ENCODE peak calls at places on chromosomes 12 and 14, in six cellular contexts. One of them, this sample, is unnamed.

GRCh38 chr12:67042697-67043131 is 226.4 kb upstream of the CAND1 start:
- DNase-seq in coronary artery: no peak
- DNase-seq in heart left ventricle: no peak
- DNase-seq in foreskin fibroblast: no peak
- DNase-seq in NCI-H1694 treated with DMSO at 0.1 percent for 48 hours: no peak
- DNase-seq in dorsolateral prefrontal cortex: peak; percentile 16
- DNase-seq in this sample: no peak

GRCh38 chr12:25041006-25041741 is 92.3 kb upstream of the BCAT1 start:
- DNase-seq in coronary artery: no peak
- DNase-seq in heart left ventricle: no peak
- DNase-seq in foreskin fibroblast: no peak
- DNase-seq in NCI-H1694 treated with DMSO at 0.1 percent for 48 hours: no peak
- DNase-seq in dorsolateral prefrontal cortex: no peak
- DNase-seq in this sample: no peak

GRCh38 chr14:58297412-58297761 is 968 bp upstream of the ARID4A start:
- DNase-seq in coronary artery: peak; percentile 77
- DNase-seq in heart left ventricle: no peak
- DNase-seq in foreskin fibroblast: no peak
- DNase-seq in NCI-H1694 treated with DMSO at 0.1 percent for 48 hours: peak; percentile 68
- DNase-seq in dorsolateral prefrontal cortex: no peak
- DNase-seq in this sample: no peak

GRCh38 chr12:31536672-31537071 is 54.3 kb downstream of the DENND5B start:
- DNase-seq in coronary artery: no peak
- DNase-seq in heart left ventricle: no peak
- DNase-seq in foreskin fibroblast: no peak
- DNase-seq in NCI-H1694 treated with DMSO at 0.1 percent for 48 hours: no peak
- DNase-seq in dorsolateral prefrontal cortex: no peak
- DNase-seq in this sample: no peak

GRCh38 chr12:92505373-92506340 is 197.1 kb upstream of the PLEKHG7 start:
- DNase-seq in coronary artery: no peak
- DNase-seq in heart left ventricle: peak; percentile 81
- DNase-seq in foreskin fibroblast: peak; percentile 35
- DNase-seq in NCI-H1694 treated with DMSO at 0.1 percent for 48 hours: peak; percentile 53
- DNase-seq in dorsolateral prefrontal cortex: no peak
- DNase-seq in this sample: no peak

GRCh38 chr14:26841920-26842741 is 244.3 kb upstream of the NOVA1 start:
- DNase-seq in coronary artery: no peak
- DNase-seq in heart left ventricle: no peak
- DNase-seq in foreskin fibroblast: peak; percentile 97
- DNase-seq in NCI-H1694 treated with DMSO at 0.1 percent for 48 hours: peak; percentile 21
- DNase-seq in dorsolateral prefrontal cortex: no peak
- DNase-seq in this sample: no peak

GRCh38 chr14:82432531-82432930 is 898.9 kb upstream of the SEL1L start:
- DNase-seq in coronary artery: no peak
- DNase-seq in heart left ventricle: no peak
- DNase-seq in foreskin fibroblast: no peak
- DNase-seq in NCI-H1694 treated with DMSO at 0.1 percent for 48 hours: no peak
- DNase-seq in dorsolateral prefrontal cortex: no peak
- DNase-seq in this sample: no peak

GRCh38 chr12:89108265-89108664 is 244.0 kb downstream of the DUSP6 start:
- DNase-seq in coronary artery: no peak
- DNase-seq in heart left ventricle: no peak
- DNase-seq in foreskin fibroblast: no peak
- DNase-seq in NCI-H1694 treated with DMSO at 0.1 percent for 48 hours: no peak
- DNase-seq in dorsolateral prefrontal cortex: no peak
- DNase-seq in this sample: no peak

GRCh38 chr12:21330682-21331253 is 3.9 kb downstream of the SLCO1A2 start:
- DNase-seq in coronary artery: no peak
- DNase-seq in heart left ventricle: no peak
- DNase-seq in foreskin fibroblast: peak; percentile 4
- DNase-seq in NCI-H1694 treated with DMSO at 0.1 percent for 48 hours: no peak
- DNase-seq in dorsolateral prefrontal cortex: no peak
- DNase-seq in this sample: no peak

GRCh38 chr12:132803883-132804282 is 24.8 kb downstream of the GOLGA3 start:
- DNase-seq in coronary artery: no peak
- DNase-seq in heart left ventricle: no peak
- DNase-seq in foreskin fibroblast: no peak
- DNase-seq in NCI-H1694 treated with DMSO at 0.1 percent for 48 hours: no peak
- DNase-seq in dorsolateral prefrontal cortex: no peak
- DNase-seq in this sample: no peak

GRCh38 chr14:68757618-68758081 is 35.2 kb downstream of the ZFP36L1 start:
- DNase-seq in coronary artery: no peak
- DNase-seq in heart left ventricle: no peak
- DNase-seq in foreskin fibroblast: no peak
- DNase-seq in NCI-H1694 treated with DMSO at 0.1 percent for 48 hours: no peak
- DNase-seq in dorsolateral prefrontal cortex: no peak
- DNase-seq in this sample: no peak

GRCh38 chr12:127162902-127163301 is 1104.1 kb upstream of the TMEM132C start:
- DNase-seq in coronary artery: no peak
- DNase-seq in heart left ventricle: no peak
- DNase-seq in foreskin fibroblast: peak; percentile 93
- DNase-seq in NCI-H1694 treated with DMSO at 0.1 percent for 48 hours: no peak
- DNase-seq in dorsolateral prefrontal cortex: no peak
- DNase-seq in this sample: no peak

GRCh38 chr12:31521972-31522371 is 69.0 kb downstream of the DENND5B start:
- DNase-seq in coronary artery: no peak
- DNase-seq in heart left ventricle: no peak
- DNase-seq in foreskin fibroblast: peak; percentile 22
- DNase-seq in NCI-H1694 treated with DMSO at 0.1 percent for 48 hours: peak; percentile 31
- DNase-seq in dorsolateral prefrontal cortex: no peak
- DNase-seq in this sample: peak; percentile 24

GRCh38 chr14:68874746-68875155 is 81.9 kb upstream of the ZFP36L1 start:
- DNase-seq in coronary artery: no peak
- DNase-seq in heart left ventricle: no peak
- DNase-seq in foreskin fibroblast: peak; percentile 18
- DNase-seq in NCI-H1694 treated with DMSO at 0.1 percent for 48 hours: no peak
- DNase-seq in dorsolateral prefrontal cortex: no peak
- DNase-seq in this sample: no peak

GRCh38 chr12:58860050-58860787 is 60.1 kb downstream of the LRIG3 start:
- DNase-seq in coronary artery: no peak
- DNase-seq in heart left ventricle: no peak
- DNase-seq in foreskin fibroblast: no peak
- DNase-seq in NCI-H1694 treated with DMSO at 0.1 percent for 48 hours: no peak
- DNase-seq in dorsolateral prefrontal cortex: no peak
- DNase-seq in this sample: no peak

GRCh38 chr12:129871991-129872969 is 31.5 kb downstream of the TMEM132D start:
- DNase-seq in coronary artery: no peak
- DNase-seq in heart left ventricle: no peak
- DNase-seq in foreskin fibroblast: no peak
- DNase-seq in NCI-H1694 treated with DMSO at 0.1 percent for 48 hours: no peak
- DNase-seq in dorsolateral prefrontal cortex: no peak
- DNase-seq in this sample: no peak

GRCh38 chr12:45166056-45166455 is 49.8 kb upstream of the ANO6 start:
- DNase-seq in coronary artery: no peak
- DNase-seq in heart left ventricle: no peak
- DNase-seq in foreskin fibroblast: peak; percentile 43
- DNase-seq in NCI-H1694 treated with DMSO at 0.1 percent for 48 hours: no peak
- DNase-seq in dorsolateral prefrontal cortex: no peak
- DNase-seq in this sample: no peak

GRCh38 chr12:124713436-124714082 is 146.1 kb upstream of the NCOR2 start:
- DNase-seq in coronary artery: no peak
- DNase-seq in heart left ventricle: no peak
- DNase-seq in foreskin fibroblast: peak; percentile 62
- DNase-seq in NCI-H1694 treated with DMSO at 0.1 percent for 48 hours: no peak
- DNase-seq in dorsolateral prefrontal cortex: no peak
- DNase-seq in this sample: no peak

GRCh38 chr12:107231269-107231668 is 137.9 kb upstream of the CRY1 start:
- DNase-seq in coronary artery: no peak
- DNase-seq in heart left ventricle: no peak
- DNase-seq in foreskin fibroblast: no peak
- DNase-seq in NCI-H1694 treated with DMSO at 0.1 percent for 48 hours: no peak
- DNase-seq in dorsolateral prefrontal cortex: no peak
- DNase-seq in this sample: no peak

GRCh38 chr12:102406033-102406584 is 74.3 kb downstream of the IGF1 start:
- DNase-seq in coronary artery: no peak
- DNase-seq in heart left ventricle: no peak
- DNase-seq in foreskin fibroblast: peak; percentile 34
- DNase-seq in NCI-H1694 treated with DMSO at 0.1 percent for 48 hours: peak; percentile 80
- DNase-seq in dorsolateral prefrontal cortex: peak; percentile 5
- DNase-seq in this sample: peak; percentile 73

GRCh38 chr12:46537387-46537959 is 164.9 kb upstream of the SLC38A2 start:
- DNase-seq in coronary artery: no peak
- DNase-seq in heart left ventricle: no peak
- DNase-seq in foreskin fibroblast: no peak
- DNase-seq in NCI-H1694 treated with DMSO at 0.1 percent for 48 hours: no peak
- DNase-seq in dorsolateral prefrontal cortex: no peak
- DNase-seq in this sample: no peak

GRCh38 chr12:52010152-52010622 is 3.4 kb downstream of the TAMALIN start:
- DNase-seq in coronary artery: no peak
- DNase-seq in heart left ventricle: peak; percentile 89
- DNase-seq in foreskin fibroblast: peak; percentile 91
- DNase-seq in NCI-H1694 treated with DMSO at 0.1 percent for 48 hours: no peak
- DNase-seq in dorsolateral prefrontal cortex: no peak
- DNase-seq in this sample: no peak

GRCh38 chr12:117189725-117190209 is 503 bp downstream of the FBXO21 start:
- DNase-seq in coronary artery: no peak
- DNase-seq in heart left ventricle: peak; percentile 65
- DNase-seq in foreskin fibroblast: peak; percentile 73
- DNase-seq in NCI-H1694 treated with DMSO at 0.1 percent for 48 hours: no peak
- DNase-seq in dorsolateral prefrontal cortex: peak; percentile 26
- DNase-seq in this sample: no peak

GRCh38 chr12:13687633-13688032 is 293.8 kb downstream of the GRIN2B start:
- DNase-seq in coronary artery: no peak
- DNase-seq in heart left ventricle: no peak
- DNase-seq in foreskin fibroblast: no peak
- DNase-seq in NCI-H1694 treated with DMSO at 0.1 percent for 48 hours: no peak
- DNase-seq in dorsolateral prefrontal cortex: no peak
- DNase-seq in this sample: no peak

GRCh38 chr14:32331227-32331597 is 2.1 kb downstream of the AKAP6 start:
- DNase-seq in coronary artery: no peak
- DNase-seq in heart left ventricle: no peak
- DNase-seq in foreskin fibroblast: no peak
- DNase-seq in NCI-H1694 treated with DMSO at 0.1 percent for 48 hours: no peak
- DNase-seq in dorsolateral prefrontal cortex: no peak
- DNase-seq in this sample: no peak

GRCh38 chr12:93065896-93066295 is 136.8 kb upstream of the EEA1 start:
- DNase-seq in coronary artery: no peak
- DNase-seq in heart left ventricle: no peak
- DNase-seq in foreskin fibroblast: no peak
- DNase-seq in NCI-H1694 treated with DMSO at 0.1 percent for 48 hours: no peak
- DNase-seq in dorsolateral prefrontal cortex: no peak
- DNase-seq in this sample: no peak

GRCh38 chr12:62331306-62331705 is 71.1 kb downstream of the USP15 start:
- DNase-seq in coronary artery: no peak
- DNase-seq in heart left ventricle: no peak
- DNase-seq in foreskin fibroblast: peak; percentile 7
- DNase-seq in NCI-H1694 treated with DMSO at 0.1 percent for 48 hours: no peak
- DNase-seq in dorsolateral prefrontal cortex: no peak
- DNase-seq in this sample: no peak

GRCh38 chr12:105348561-105348960 is 18.1 kb downstream of the C12orf75 start:
- DNase-seq in coronary artery: no peak
- DNase-seq in heart left ventricle: no peak
- DNase-seq in foreskin fibroblast: no peak
- DNase-seq in NCI-H1694 treated with DMSO at 0.1 percent for 48 hours: no peak
- DNase-seq in dorsolateral prefrontal cortex: no peak
- DNase-seq in this sample: no peak

GRCh38 chr12:94618995-94619695 is 31.2 kb downstream of the TMCC3 start:
- DNase-seq in coronary artery: no peak
- DNase-seq in heart left ventricle: no peak
- DNase-seq in foreskin fibroblast: peak; percentile 94
- DNase-seq in NCI-H1694 treated with DMSO at 0.1 percent for 48 hours: no peak
- DNase-seq in dorsolateral prefrontal cortex: no peak
- DNase-seq in this sample: no peak

GRCh38 chr14:65110525-65110924 is 8.2 kb upstream of the MAX start:
- DNase-seq in coronary artery: no peak
- DNase-seq in heart left ventricle: no peak
- DNase-seq in foreskin fibroblast: no peak
- DNase-seq in NCI-H1694 treated with DMSO at 0.1 percent for 48 hours: no peak
- DNase-seq in dorsolateral prefrontal cortex: no peak
- DNase-seq in this sample: no peak

GRCh38 chr14:87698496-87698895 is 294.5 kb downstream of the GALC start:
- DNase-seq in coronary artery: no peak
- DNase-seq in heart left ventricle: no peak
- DNase-seq in foreskin fibroblast: peak; percentile 53
- DNase-seq in NCI-H1694 treated with DMSO at 0.1 percent for 48 hours: no peak
- DNase-seq in dorsolateral prefrontal cortex: no peak
- DNase-seq in this sample: no peak

GRCh38 chr12:124411291-124411878 is 116.5 kb downstream of the RFLNA start:
- DNase-seq in coronary artery: peak; percentile 89
- DNase-seq in heart left ventricle: no peak
- DNase-seq in foreskin fibroblast: peak; percentile 97
- DNase-seq in NCI-H1694 treated with DMSO at 0.1 percent for 48 hours: no peak
- DNase-seq in dorsolateral prefrontal cortex: peak; percentile 49
- DNase-seq in this sample: no peak

GRCh38 chr12:56126732-56127239 is 1.3 kb upstream of the ESYT1 start:
- DNase-seq in coronary artery: no peak
- DNase-seq in heart left ventricle: no peak
- DNase-seq in foreskin fibroblast: no peak
- DNase-seq in NCI-H1694 treated with DMSO at 0.1 percent for 48 hours: no peak
- DNase-seq in dorsolateral prefrontal cortex: no peak
- DNase-seq in this sample: no peak

GRCh38 chr12:101795786-101796185 is 35.0 kb downstream of the GNPTAB start:
- DNase-seq in coronary artery: no peak
- DNase-seq in heart left ventricle: no peak
- DNase-seq in foreskin fibroblast: no peak
- DNase-seq in NCI-H1694 treated with DMSO at 0.1 percent for 48 hours: no peak
- DNase-seq in dorsolateral prefrontal cortex: no peak
- DNase-seq in this sample: no peak

GRCh38 chr12:124191024-124191359 is 103.9 kb upstream of the RFLNA start:
- DNase-seq in coronary artery: no peak
- DNase-seq in heart left ventricle: no peak
- DNase-seq in foreskin fibroblast: no peak
- DNase-seq in NCI-H1694 treated with DMSO at 0.1 percent for 48 hours: no peak
- DNase-seq in dorsolateral prefrontal cortex: no peak
- DNase-seq in this sample: no peak

GRCh38 chr14:90604356-90604755 is 207.5 kb downstream of the CALM1 start:
- DNase-seq in coronary artery: no peak
- DNase-seq in heart left ventricle: no peak
- DNase-seq in foreskin fibroblast: no peak
- DNase-seq in NCI-H1694 treated with DMSO at 0.1 percent for 48 hours: no peak
- DNase-seq in dorsolateral prefrontal cortex: no peak
- DNase-seq in this sample: no peak

GRCh38 chr14:50657753-50658152 is 10.4 kb downstream of the SAV1 start:
- DNase-seq in coronary artery: no peak
- DNase-seq in heart left ventricle: no peak
- DNase-seq in foreskin fibroblast: no peak
- DNase-seq in NCI-H1694 treated with DMSO at 0.1 percent for 48 hours: no peak
- DNase-seq in dorsolateral prefrontal cortex: no peak
- DNase-seq in this sample: no peak

This sample was measured in NCI-H524 treated with DMSO at 0.1 percent for 48 hours.